ENCODE peak calls at places on chromosomes 12 and 14, in nine cellular contexts. One of them, this sample, is unnamed.

GRCh38 chr12:108253540-108253939 is 85.6 kb downstream of the CMKLR1 start:
- DNase-seq in RCC 7860: no peak
- DNase-seq in NCI-H1694: no peak
- DNase-seq in B cell: no peak
- DNase-seq in stimulated activated naive CD8-positive, alpha-beta T cell treated with anti-CD3 and anti-CD28 coated beads, Interleukin-15, Interleukin-2, amounts not matched to agents 100 U/mL and 50 U/mL, for 24 hours: no peak
- DNase-seq in stimulated activated CD8-positive, alpha-beta memory T cell treated with anti-CD3 and anti-CD28 coated beads, Interleukin-2, amount 100 ng/mL, for 1 hour: no peak
- DNase-seq in HFFc6: no peak
- DNase-seq in A172: no peak
- DNase-seq in amniotic epithelial cell: no peak
- DNase-seq in this sample: no peak

GRCh38 chr12:112877006-112877405 is 29.8 kb upstream of the OAS1 start:
- DNase-seq in RCC 7860: no peak
- DNase-seq in NCI-H1694: no peak
- DNase-seq in B cell: no peak
- DNase-seq in stimulated activated naive CD8-positive, alpha-beta T cell treated with anti-CD3 and anti-CD28 coated beads, Interleukin-15, Interleukin-2, amounts not matched to agents 100 U/mL and 50 U/mL, for 24 hours: no peak
- DNase-seq in stimulated activated CD8-positive, alpha-beta memory T cell treated with anti-CD3 and anti-CD28 coated beads, Interleukin-2, amount 100 ng/mL, for 1 hour: no peak
- DNase-seq in HFFc6: no peak
- DNase-seq in A172: no peak
- DNase-seq in amniotic epithelial cell: no peak
- DNase-seq in this sample: no peak

GRCh38 chr12:39605996-39606395 is 13.6 kb downstream of the ABCD2 start:
- DNase-seq in RCC 7860: peak; percentile 32
- DNase-seq in NCI-H1694: no peak
- DNase-seq in B cell: no peak
- DNase-seq in stimulated activated naive CD8-positive, alpha-beta T cell treated with anti-CD3 and anti-CD28 coated beads, Interleukin-15, Interleukin-2, amounts not matched to agents 100 U/mL and 50 U/mL, for 24 hours: no peak
- DNase-seq in stimulated activated CD8-positive, alpha-beta memory T cell treated with anti-CD3 and anti-CD28 coated beads, Interleukin-2, amount 100 ng/mL, for 1 hour: no peak
- DNase-seq in HFFc6: no peak
- DNase-seq in A172: peak; percentile 46
- DNase-seq in amniotic epithelial cell: peak; percentile 84
- DNase-seq in this sample: no peak

GRCh38 chr12:19031032-19031431 is 98.5 kb upstream of the PLEKHA5 start:
- DNase-seq in RCC 7860: peak; percentile 94
- DNase-seq in NCI-H1694: no peak
- DNase-seq in B cell: no peak
- DNase-seq in stimulated activated naive CD8-positive, alpha-beta T cell treated with anti-CD3 and anti-CD28 coated beads, Interleukin-15, Interleukin-2, amounts not matched to agents 100 U/mL and 50 U/mL, for 24 hours: no peak
- DNase-seq in stimulated activated CD8-positive, alpha-beta memory T cell treated with anti-CD3 and anti-CD28 coated beads, Interleukin-2, amount 100 ng/mL, for 1 hour: no peak
- DNase-seq in HFFc6: peak; percentile 78
- DNase-seq in A172: peak; percentile 92
- DNase-seq in amniotic epithelial cell: peak; percentile 72
- DNase-seq in this sample: no peak

GRCh38 chr12:95358111-95359083 is 115.6 kb upstream of the METAP2 start:
- DNase-seq in RCC 7860: no peak
- DNase-seq in NCI-H1694: no peak
- DNase-seq in B cell: no peak
- DNase-seq in stimulated activated naive CD8-positive, alpha-beta T cell treated with anti-CD3 and anti-CD28 coated beads, Interleukin-15, Interleukin-2, amounts not matched to agents 100 U/mL and 50 U/mL, for 24 hours: no peak
- DNase-seq in stimulated activated CD8-positive, alpha-beta memory T cell treated with anti-CD3 and anti-CD28 coated beads, Interleukin-2, amount 100 ng/mL, for 1 hour: no peak
- DNase-seq in HFFc6: no peak
- DNase-seq in A172: no peak
- DNase-seq in amniotic epithelial cell: peak; percentile 28
- DNase-seq in this sample: no peak

GRCh38 chr14:95023115-95023514 is 134.2 kb downstream of the DICER1 start:
- DNase-seq in RCC 7860: no peak
- DNase-seq in NCI-H1694: no peak
- DNase-seq in B cell: no peak
- DNase-seq in stimulated activated naive CD8-positive, alpha-beta T cell treated with anti-CD3 and anti-CD28 coated beads, Interleukin-15, Interleukin-2, amounts not matched to agents 100 U/mL and 50 U/mL, for 24 hours: no peak
- DNase-seq in stimulated activated CD8-positive, alpha-beta memory T cell treated with anti-CD3 and anti-CD28 coated beads, Interleukin-2, amount 100 ng/mL, for 1 hour: no peak
- DNase-seq in HFFc6: no peak
- DNase-seq in A172: no peak
- DNase-seq in amniotic epithelial cell: no peak
- DNase-seq in this sample: no peak

GRCh38 chr12:80861636-80862378 is 75.9 kb downstream of the LIN7A start:
- DNase-seq in RCC 7860: no peak
- DNase-seq in NCI-H1694: no peak
- DNase-seq in B cell: no peak
- DNase-seq in stimulated activated naive CD8-positive, alpha-beta T cell treated with anti-CD3 and anti-CD28 coated beads, Interleukin-15, Interleukin-2, amounts not matched to agents 100 U/mL and 50 U/mL, for 24 hours: no peak
- DNase-seq in stimulated activated CD8-positive, alpha-beta memory T cell treated with anti-CD3 and anti-CD28 coated beads, Interleukin-2, amount 100 ng/mL, for 1 hour: no peak
- DNase-seq in HFFc6: peak; percentile 56
- DNase-seq in A172: no peak
- DNase-seq in amniotic epithelial cell: peak; percentile 72
- DNase-seq in this sample: no peak

GRCh38 chr12:90915353-90915752 is 39.6 kb downstream of the CCER1 start:
- DNase-seq in RCC 7860: no peak
- DNase-seq in NCI-H1694: no peak
- DNase-seq in B cell: no peak
- DNase-seq in stimulated activated naive CD8-positive, alpha-beta T cell treated with anti-CD3 and anti-CD28 coated beads, Interleukin-15, Interleukin-2, amounts not matched to agents 100 U/mL and 50 U/mL, for 24 hours: no peak
- DNase-seq in stimulated activated CD8-positive, alpha-beta memory T cell treated with anti-CD3 and anti-CD28 coated beads, Interleukin-2, amount 100 ng/mL, for 1 hour: no peak
- DNase-seq in HFFc6: no peak
- DNase-seq in A172: no peak
- DNase-seq in amniotic epithelial cell: no peak
- DNase-seq in this sample: no peak

GRCh38 chr14:102088012-102088792 is 1.4 kb upstream of the HSP90AA1 start:
- DNase-seq in RCC 7860: no peak
- DNase-seq in NCI-H1694: no peak
- DNase-seq in B cell: peak; percentile 41
- DNase-seq in stimulated activated naive CD8-positive, alpha-beta T cell treated with anti-CD3 and anti-CD28 coated beads, Interleukin-15, Interleukin-2, amounts not matched to agents 100 U/mL and 50 U/mL, for 24 hours: peak; percentile 74
- DNase-seq in stimulated activated CD8-positive, alpha-beta memory T cell treated with anti-CD3 and anti-CD28 coated beads, Interleukin-2, amount 100 ng/mL, for 1 hour: peak; percentile 9
- DNase-seq in HFFc6: no peak
- DNase-seq in A172: no peak
- DNase-seq in amniotic epithelial cell: peak; percentile 35
- DNase-seq in this sample: peak; percentile 63

GRCh38 chr12:31785318-31785717 is 56.5 kb upstream of the AMN1 start:
- DNase-seq in RCC 7860: no peak
- DNase-seq in NCI-H1694: no peak
- DNase-seq in B cell: no peak
- DNase-seq in stimulated activated naive CD8-positive, alpha-beta T cell treated with anti-CD3 and anti-CD28 coated beads, Interleukin-15, Interleukin-2, amounts not matched to agents 100 U/mL and 50 U/mL, for 24 hours: no peak
- DNase-seq in stimulated activated CD8-positive, alpha-beta memory T cell treated with anti-CD3 and anti-CD28 coated beads, Interleukin-2, amount 100 ng/mL, for 1 hour: no peak
- DNase-seq in HFFc6: no peak
- DNase-seq in A172: no peak
- DNase-seq in amniotic epithelial cell: no peak
- DNase-seq in this sample: no peak

This sample was measured in activated CD4-positive, CD25-positive, alpha-beta regulatory T cell treated with anti-CD3 and anti-CD28 coated beads, Interleukin-2, amount 50 U/mL, for 72 hours.